ENCODE peak calls at places on chromosomes 1 and 21, in seven cellular contexts. A is A549, B is K562, Y is GM12878, V is H1, R is IMR-90, X is HepG2. N is an unnamed sample. For H3K9me3, the result is how much of the 10 kb centered on the place peaks cover.

GRCh38 chr1:40829631-40830245 is 32.4 kb downstream of the CITED4 start:
- DNase-seq in A (no peak), B (no peak), Y (no peak), V (no peak), R (no peak), X (no peak), N (no peak)

GRCh38 chr1:157932082-157932481 is 61.4 kb upstream of the KIRREL1 start:
- DNase-seq in A (peak), B (no peak), Y (no peak), V (no peak), R (peak), X (no peak), N (no peak)

GRCh38 chr1:157090196-157090647 is 9.4 kb downstream of the ETV3L start:
- DNase-seq in A (peak), B (peak), Y (no peak), V (peak), R (peak), X (peak), N (peak)

GRCh38 chr1:203186446-203187305 is at the start of gene CHI3L1:
- DNase-seq in A (no peak), B (no peak), Y (no peak), V (no peak), R (no peak), X (no peak), N (no peak)

GRCh38 chr1:21673277-21673780 is 4.2 kb upstream of the RAP1GAP start:
- DNase-seq in A (no peak), B (peak), Y (no peak), V (no peak), R (peak), X (no peak), N (no peak)

GRCh38 chr1:43238104-43238503 is 31.7 kb upstream of the TMEM125 start:
- DNase-seq in A (peak), B (peak), Y (no peak), V (peak), R (peak), X (peak), N (peak)

GRCh38 chr1:115179397-115179835 is 90.1 kb upstream of the TSPAN2 start:
- DNase-seq in A (peak), B (peak), Y (no peak), V (no peak), R (peak), X (peak), N (peak)

GRCh38 chr1:208455821-208456220 is 211.6 kb upstream of the PLXNA2 start:
- DNase-seq in A (no peak), B (no peak), Y (no peak), V (no peak), R (no peak), X (no peak), N (no peak)

GRCh38 chr1:150309758-150310495 is 11.4 kb upstream of the PRPF3 start:
- DNase-seq in A (no peak), B (no peak), Y (no peak), V (no peak), R (no peak), X (no peak), N (no peak)

GRCh38 chr1:15001317-15001900 is 152.1 kb upstream of the TMEM51 start:
- DNase-seq in A (no peak), B (no peak), Y (no peak), V (no peak), R (no peak), X (no peak), N (no peak)

GRCh38 chr1:183096889-183097288 is 73.7 kb downstream of the LAMC1 start:
- DNase-seq in A (no peak), B (no peak), Y (no peak), V (no peak), R (peak), X (no peak), N (no peak)

GRCh38 chr1:11013160-11013531 is 692 bp downstream of the TARDBP start:
- DNase-seq in A (no peak), B (no peak), Y (no peak), V (no peak), R (peak), X (peak), N (no peak)

GRCh38 chr21:16534408-16535099 is 804.8 kb downstream of the USP25 start:
- DNase-seq in A (peak), B (no peak), Y (no peak), V (no peak), R (peak), X (no peak), N (no peak)

GRCh38 chr1:99535470-99536164 is 110.3 kb upstream of the PALMD start:
- DNase-seq in A (no peak), B (peak), Y (no peak), V (no peak), R (peak), X (no peak), N (no peak)

GRCh38 chr1:61083014-61083798 is 845 bp downstream of the NFIA start:
- DNase-seq in A (peak), B (peak), Y (no peak), V (no peak), R (no peak), X (no peak), N (no peak)

GRCh38 chr21:42844411-42845113 is 34.8 kb downstream of the WDR4 start:
- DNase-seq in A (no peak), B (no peak), Y (no peak), V (no peak), R (no peak), X (no peak), N (no peak)

GRCh38 chr1:54120698-54121481 is 31.9 kb downstream of the CDCP2 start:
- DNase-seq in A (no peak), B (no peak), Y (no peak), V (no peak), R (no peak), X (no peak), N (no peak)

GRCh38 chr1:209689484-209689883 is 14.3 kb downstream of the G0S2 start:
- DNase-seq in A (peak), B (peak), Y (no peak), V (no peak), R (no peak), X (no peak), N (no peak)

GRCh38 chr1:246417152-246417812 is 89.8 kb downstream of the SMYD3 start:
- DNase-seq in A (peak), B (no peak), Y (no peak), V (no peak), R (peak), X (no peak), N (no peak)

GRCh38 chr1:157194739-157195520 is 56.7 kb upstream of the ETV3 start:
- DNase-seq in A (no peak), B (no peak), Y (no peak), V (no peak), R (no peak), X (no peak), N (no peak)

GRCh38 chr1:6888268-6888667 is 103.0 kb downstream of the CAMTA1 start:
- DNase-seq in A (no peak), B (no peak), Y (no peak), V (no peak), R (peak), X (no peak), N (no peak)

GRCh38 chr1:38746413-38746812 is 113.2 kb downstream of the RRAGC start:
- DNase-seq in A (no peak), B (no peak), Y (no peak), V (no peak), R (no peak), X (no peak), N (no peak)

GRCh38 chr1:236113324-236114032 is 28.9 kb upstream of the GPR137B start:
- DNase-seq in A (no peak), B (no peak), Y (no peak), V (no peak), R (no peak), X (no peak), N (no peak)

GRCh38 chr1:217943361-217943760 is 312.2 kb downstream of the SPATA17 start:
- DNase-seq in A (no peak), B (no peak), Y (no peak), V (no peak), R (no peak), X (no peak), N (no peak)

GRCh38 chr1:1914842-1915692 is at the start of gene CALML6:
- DNase-seq in A (no peak), B (no peak), Y (no peak), V (no peak), R (no peak), X (no peak), N (no peak)

GRCh38 chr1:29275435-29275834 is 39.1 kb downstream of the PTPRU start:
- DNase-seq in A (no peak), B (no peak), Y (no peak), V (no peak), R (no peak), X (no peak), N (no peak)

GRCh38 chr1:246513041-246513440 is 6.0 kb upstream of the SMYD3 start:
- DNase-seq in A (no peak), B (no peak), Y (no peak), V (no peak), R (no peak), X (no peak), N (no peak)

GRCh38 chr1:67721650-67722291 is 36.8 kb downstream of the GADD45A start:
- DNase-seq in A (no peak), B (no peak), Y (no peak), V (no peak), R (no peak), X (no peak), N (no peak)

GRCh38 chr1:4971666-4972065 is 317.3 kb downstream of the AJAP1 start:
- DNase-seq in A (no peak), B (no peak), Y (no peak), V (no peak), R (no peak), X (no peak), N (no peak)

GRCh38 chr1:170536924-170537551 is 5.1 kb downstream of the GORAB start:
- DNase-seq in A (no peak), B (no peak), Y (no peak), V (no peak), R (no peak), X (no peak), N (no peak)

GRCh38 chr1:150507912-150508864 is at the start of gene ECM1:
- DNase-seq in A (peak), B (peak), Y (no peak), V (no peak), R (peak), X (no peak), N (no peak)

GRCh38 chr1:158117854-158118691 is 62.6 kb upstream of the CD1D start:
- DNase-seq in A (peak), B (peak), Y (no peak), V (peak), R (peak), X (peak), N (peak)

GRCh38 chr21:42513985-42514882 is 582 bp downstream of the SLC37A1 start:
- DNase-seq in A (peak), B (no peak), Y (no peak), V (no peak), R (no peak), X (no peak), N (no peak)

GRCh38 chr1:158121604-158122254 is 59.0 kb upstream of the CD1D start:
- DNase-seq in A (peak), B (peak), Y (no peak), V (no peak), R (peak), X (peak), N (peak)

GRCh38 chr1:59803458-59804038 is 11.2 kb upstream of the HOOK1 start:
- DNase-seq in A (no peak), B (no peak), Y (no peak), V (no peak), R (no peak), X (no peak), N (no peak)

GRCh38 chr1:29869802-29870201 is 633.5 kb downstream of the PTPRU start:
- DNase-seq in A (no peak), B (no peak), Y (no peak), V (no peak), R (no peak), X (no peak), N (no peak)

GRCh38 chr1:219461891-219462528 is 150.9 kb downstream of the ZC3H11B start:
- DNase-seq in A (no peak), B (no peak), Y (no peak), V (no peak), R (no peak), X (no peak), N (no peak)

GRCh38 chr1:219460561-219461511 is 152.1 kb downstream of the ZC3H11B start:
- DNase-seq in A (no peak), B (no peak), Y (peak), V (no peak), R (peak), X (no peak), N (no peak)

GRCh38 chr1:219465247-219466093 is 147.4 kb downstream of the ZC3H11B start:
- DNase-seq in A (no peak), B (no peak), Y (peak), V (no peak), R (peak), X (no peak), N (no peak)

GRCh38 chr1:219463629-219464028 is 149.3 kb downstream of the ZC3H11B start:
- DNase-seq in A (no peak), B (no peak), Y (no peak), V (no peak), R (no peak), X (no peak), N (no peak)

GRCh38 chr1:219459321-219460105 is 153.4 kb downstream of the ZC3H11B start:
- DNase-seq in A (no peak), B (no peak), Y (no peak), V (no peak), R (no peak), X (no peak), N (no peak)
- H3K9me3 ChIP-seq in A (under half), B (under half), Y (under half), V (under half), R (under half), X (under half), N (under half)

GRCh38 chr1:92485374-92486250 is 1.1 kb downstream of the GFI1 start:
- DNase-seq in A (peak), B (peak), Y (no peak), V (no peak), R (no peak), X (peak), N (peak)
- TF ChIP-seq CEBPB in A (no peak), B (no peak), Y (no peak), V (no peak), R (no peak), X (no peak), N (no peak)

GRCh38 chr1:2941907-2942306 is 79.4 kb upstream of the ACTRT2 start:
- DNase-seq in A (no peak), B (no peak), Y (no peak), V (no peak), R (no peak), X (no peak), N (no peak)
- H3K9me3 ChIP-seq in A (under half), B (under half), Y (under half), V (half or more), R (half or more), X (under half), N (under half)

GRCh38 chr1:204962742-204963632 is 80.0 kb upstream of the CNTN2 start:
- DNase-seq in A (no peak), B (no peak), Y (peak), V (no peak), R (no peak), X (no peak), N (no peak)

GRCh38 chr1:204959836-204960235 is 83.2 kb upstream of the CNTN2 start:
- DNase-seq in A (no peak), B (no peak), Y (no peak), V (no peak), R (no peak), X (no peak), N (no peak)

GRCh38 chr1:204959374-204959773 is 83.6 kb upstream of the CNTN2 start:
- DNase-seq in A (no peak), B (no peak), Y (no peak), V (no peak), R (no peak), X (no peak), N (no peak)

GRCh38 chr1:204960306-204960984 is 82.6 kb upstream of the CNTN2 start:
- DNase-seq in A (no peak), B (peak), Y (no peak), V (no peak), R (no peak), X (no peak), N (no peak)

DNA sequence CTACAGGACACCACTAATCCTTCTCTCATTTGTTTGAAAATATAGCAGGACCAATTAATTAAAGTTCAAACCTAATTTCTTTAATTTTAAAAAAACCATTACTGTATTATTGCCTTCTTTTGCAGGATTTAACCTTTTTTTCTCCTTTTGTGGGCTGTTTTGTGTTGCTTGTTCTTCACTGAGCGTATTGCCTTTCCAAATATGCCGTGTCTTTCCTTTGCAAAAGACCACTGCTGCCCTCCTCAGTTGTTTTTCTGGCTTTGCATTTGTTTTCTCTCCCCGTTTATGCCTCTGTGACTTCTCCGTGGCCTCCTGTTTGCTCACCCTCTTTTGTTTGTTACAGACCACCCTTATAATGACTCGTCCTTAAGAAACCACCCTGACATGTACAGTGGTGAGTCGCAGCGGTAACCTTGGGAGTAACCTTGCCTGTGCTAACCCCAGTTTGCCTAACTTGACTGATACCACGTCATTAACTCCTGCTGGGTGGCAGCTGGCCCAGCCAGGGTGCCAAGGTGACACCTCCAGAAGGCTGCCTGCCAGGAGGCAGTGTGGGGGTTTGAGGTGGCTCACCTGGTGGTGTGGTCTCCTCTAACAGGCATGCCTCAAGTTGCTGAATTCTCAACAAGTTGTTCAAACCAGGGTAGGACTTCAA is 81.1 kb upstream of the CNTN2 start:
- DNase-seq in A (no peak), B (no peak), Y (no peak), V (no peak), R (no peak), X (no peak), N (no peak)
- TF ChIP-seq CEBPB in A (no peak), B (no peak), Y (no peak), V (no peak), R (no peak), X (no peak), N (no peak)

DNA sequence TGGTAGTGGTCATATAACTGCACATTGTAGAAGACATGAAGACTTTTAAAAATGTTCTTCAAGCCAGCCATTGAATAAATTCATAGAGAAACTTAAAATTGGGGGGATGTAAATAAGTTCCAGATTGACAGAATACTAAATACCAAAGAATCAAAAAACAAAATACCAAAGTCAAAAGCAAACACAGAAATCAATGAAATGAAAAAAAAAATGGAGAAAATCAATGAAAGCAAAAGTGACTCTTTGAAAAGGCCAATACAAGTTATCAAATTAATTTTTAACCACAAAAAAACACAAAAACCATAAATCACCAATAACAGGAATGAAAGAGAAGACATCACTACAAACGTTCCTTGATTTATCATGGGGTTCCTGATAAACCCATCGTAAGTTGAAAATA is 25.6 kb downstream of the LPGAT1 start:
- DNase-seq in A (no peak), B (no peak), Y (no peak), V (no peak), R (no peak), X (no peak), N (no peak)
- H3K9me3 ChIP-seq in A (under half), B (under half), Y (under half), V (under half), R (under half), X (under half), N (under half)

DNA sequence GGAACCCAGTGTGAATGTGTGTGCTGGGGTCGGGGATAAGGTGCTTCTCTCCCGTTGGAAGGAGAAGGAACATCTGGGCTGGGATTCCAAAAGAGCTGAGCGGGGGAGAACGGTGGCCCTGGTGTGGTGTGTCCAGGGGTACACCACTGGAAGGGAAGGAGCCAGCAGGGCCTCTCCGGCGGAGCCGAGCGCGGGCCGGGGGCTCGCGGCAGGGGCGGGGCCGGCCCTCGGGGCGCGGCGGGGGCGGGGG is 231 bp upstream of the RPS6KA1 start:
- DNase-seq in A (no peak), B (no peak), Y (no peak), V (no peak), R (no peak), X (no peak), N (no peak)
- TF ChIP-seq CEBPB in A (no peak), B (no peak), Y (no peak), V (no peak), R (no peak), X (no peak), N (no peak)

DNA sequence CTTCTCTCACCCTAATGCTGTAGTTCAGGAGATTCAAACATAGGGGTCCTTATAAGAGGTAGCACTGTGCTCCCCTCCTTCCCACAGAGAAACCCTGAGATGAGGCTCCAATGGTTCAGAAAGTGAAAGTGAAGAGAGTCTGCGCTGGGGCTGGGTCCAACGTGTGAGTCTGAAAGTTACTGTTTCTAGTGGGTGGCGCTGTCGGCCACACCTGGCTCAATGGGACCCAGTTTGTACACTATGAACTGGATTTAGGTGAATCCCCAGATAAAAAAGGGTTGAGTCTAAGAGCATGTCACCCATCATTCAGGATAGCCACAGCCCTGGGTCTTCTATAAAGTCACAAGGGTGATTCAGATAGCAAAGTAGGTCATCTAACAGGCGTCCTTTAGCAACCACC is 2.8 kb downstream of the SMCP start:
- DNase-seq in A (no peak), B (no peak), Y (peak), V (no peak), R (no peak), X (no peak), N (no peak)
- H3K9me3 ChIP-seq in A (under half), B (under half), Y (under half), V (under half), R (under half), X (under half), N (under half)

GRCh38 chr1:76250317-76250716 is 175.8 kb downstream of the ST6GALNAC3 start:
- DNase-seq in A (no peak), B (no peak), Y (no peak), V (no peak), R (no peak), X (no peak), N (no peak)
- TF ChIP-seq CEBPB in A (no peak), B (no peak), Y (no peak), V (no peak), R (no peak), X (no peak), N (no peak)

GRCh38 chr1:9289090-9289534 is 3.6 kb upstream of the SPSB1 start:
- DNase-seq in A (peak), B (peak), Y (peak), V (no peak), R (peak), X (peak), N (peak)
- H3K9me3 ChIP-seq in A (under half), B (under half), Y (under half), V (under half), R (under half), X (under half), N (under half)